ENCODE peak calls at places on chromosomes 13 and 19, in nine cellular contexts. Z is DMS153; H is NCI-H2171; T is activated naive CD4-positive, alpha-beta T cell treated with anti-CD3 and anti-CD28 coated beads, Interleukin-2, amount 50 U/mL, for 16 hours; P is lower lobe of right lung; R is stimulated activated CD8-positive, alpha-beta memory T cell treated with anti-CD3 and anti-CD28 coated beads, Interleukin-15, amount 100 ng/mL, for 4 hours; Y is activated CD8-positive, alpha-beta memory T cell treated with anti-CD3 and anti-CD28 coated beads for 4 hours; F is NB4; D is hepatocyte. W is an unnamed sample.

GRCh38 chr19:39265321-39265916 is 2.8 kb upstream of the IFNL2 start:
- DNase-seq in Z (peak; percentile 10), H (no peak), T (no peak), P (no peak), R (no peak), Y (no peak), F (no peak), D (no peak), W (no peak)

GRCh38 chr19:33720691-33721682 is 75.7 kb upstream of the KCTD15 start:
- DNase-seq in Z (no peak), H (no peak), T (no peak), P (no peak), R (no peak), Y (no peak), F (no peak), D (no peak), W (no peak)

GRCh38 chr19:530133-531008 is 1.2 kb upstream of the CDC34 start:
- DNase-seq in Z (no peak), H (no peak), T (no peak), P (no peak), R (no peak), Y (no peak), F (no peak), D (no peak), W (no peak)

GRCh38 chr13:35961002-35961401 is 170.2 kb downstream of the DCLK1 start:
- DNase-seq in Z (no peak), H (no peak), T (no peak), P (no peak), R (no peak), Y (no peak), F (no peak), D (no peak), W (no peak)

GRCh38 chr13:39874331-39875055 is 219.0 kb downstream of the COG6 start:
- DNase-seq in Z (no peak), H (peak; percentile 50), T (no peak), P (no peak), R (no peak), Y (no peak), F (no peak), D (no peak), W (no peak)

GRCh38 chr13:107329991-107330390 is 762.1 kb upstream of the ARGLU1 start:
- DNase-seq in Z (peak; percentile 74), H (no peak), T (no peak), P (no peak), R (no peak), Y (no peak), F (no peak), D (no peak), W (no peak)

GRCh38 chr19:42023121-42023942 is 29.3 kb upstream of the ATP1A3 start:
- DNase-seq in Z (no peak), H (no peak), T (no peak), P (no peak), R (no peak), Y (no peak), F (peak; percentile 48), D (no peak), W (no peak)

GRCh38 chr13:61913183-61913582 is 497.5 kb upstream of the PCDH20 start:
- DNase-seq in Z (no peak), H (no peak), T (no peak), P (no peak), R (no peak), Y (no peak), F (no peak), D (no peak), W (no peak)

GRCh38 chr19:32201211-32201610 is 144.2 kb upstream of the ZNF507 start:
- DNase-seq in Z (no peak), H (no peak), T (no peak), P (no peak), R (no peak), Y (no peak), F (no peak), D (no peak), W (no peak)

W was measured in esophagus squamous epithelium.